ENCODE peak calls at places on chromosome 10, in six cellular contexts. X is stomach, D is BJ, C is H1, L is pancreas, W is lower leg skin. S is an unnamed sample.

GRCh38 chr10:124010024-124010423 is 83.4 kb downstream of the CHST15 start:
- DNase-seq in X (no peak), D (no peak), C (no peak), L (no peak), W (no peak), S (no peak)

GRCh38 chr10:98055875-98056516 is 25.6 kb upstream of the CRTAC1 start:
- DNase-seq in X (no peak), D (no peak), C (no peak), L (no peak), W (no peak), S (no peak)

GRCh38 chr10:32207544-32207943 is 139.4 kb downstream of the EPC1 start:
- DNase-seq in X (peak), D (no peak), C (no peak), L (peak), W (no peak), S (no peak)

GRCh38 chr10:86798636-86799035 is 42.2 kb downstream of the BMPR1A start:
- DNase-seq in X (no peak), D (peak), C (no peak), L (no peak), W (no peak), S (peak)

GRCh38 chr10:63522129-63522687 is 1.0 kb downstream of the REEP3 start:
- DNase-seq in X (no peak), D (no peak), C (no peak), L (no peak), W (no peak), S (no peak)

GRCh38 chr10:16854623-16855022 is 37.4 kb upstream of the RSU1 start:
- DNase-seq in X (no peak), D (no peak), C (no peak), L (no peak), W (no peak), S (no peak)

GRCh38 chr10:113180401-113181154 is 230.5 kb downstream of the TCF7L2 start:
- DNase-seq in X (no peak), D (no peak), C (no peak), L (no peak), W (no peak), S (no peak)

GRCh38 chr10:60788543-60788942 is 10.3 kb downstream of the CDK1 start:
- DNase-seq in X (no peak), D (no peak), C (no peak), L (no peak), W (no peak), S (no peak)

GRCh38 chr10:20743935-20744334 is 153.2 kb downstream of the NEBL start:
- DNase-seq in X (no peak), D (no peak), C (no peak), L (no peak), W (no peak), S (no peak)

GRCh38 chr10:81002382-81002781 is 464.7 kb downstream of the SH2D4B start:
- DNase-seq in X (no peak), D (no peak), C (no peak), L (no peak), W (no peak), S (no peak)

GRCh38 chr10:129020621-129021020 is 446.4 kb upstream of the MGMT start:
- DNase-seq in X (no peak), D (no peak), C (no peak), L (no peak), W (no peak), S (no peak)

GRCh38 chr10:34985823-34986222 is 104.3 kb downstream of the CUL2 start:
- DNase-seq in X (no peak), D (no peak), C (no peak), L (no peak), W (no peak), S (no peak)
- TF ChIP-seq CTCF in X (no peak), D (peak), C (peak), L (no peak), W (no peak), S (no peak)

DNA sequence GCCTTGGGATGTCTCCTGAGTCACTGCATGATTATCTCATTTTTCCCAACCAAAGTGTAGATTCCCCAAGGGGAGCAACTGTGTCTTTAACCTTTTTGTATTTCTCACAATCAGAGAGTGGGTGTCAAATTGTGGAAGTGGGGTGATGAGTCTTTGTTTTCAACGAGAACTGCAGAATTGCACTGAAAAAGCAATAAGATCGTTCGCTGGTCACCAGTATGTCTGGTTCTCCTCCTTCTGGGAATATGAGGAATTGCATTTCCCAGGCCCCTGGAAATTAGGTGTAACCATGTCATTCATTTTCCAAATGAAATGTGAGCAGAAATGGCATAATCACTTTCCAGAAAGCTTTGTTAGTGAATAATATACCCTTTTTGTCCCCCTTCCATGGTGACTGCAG is 326.9 kb downstream of the GPAM start:
- DNase-seq in X (no peak), D (no peak), C (no peak), L (no peak), W (no peak), S (no peak)
- TF ChIP-seq CTCF in X (no peak), D (peak), C (peak), L (no peak), W (no peak), S (no peak)

GRCh38 chr10:47309403-47310089 is 9.5 kb downstream of the GDF10 start:
- DNase-seq in X (no peak), D (no peak), C (no peak), L (no peak), W (no peak), S (no peak)
- TF ChIP-seq CTCF in X (no peak), D (peak), C (peak), L (no peak), W (no peak), S (peak)

DNA sequence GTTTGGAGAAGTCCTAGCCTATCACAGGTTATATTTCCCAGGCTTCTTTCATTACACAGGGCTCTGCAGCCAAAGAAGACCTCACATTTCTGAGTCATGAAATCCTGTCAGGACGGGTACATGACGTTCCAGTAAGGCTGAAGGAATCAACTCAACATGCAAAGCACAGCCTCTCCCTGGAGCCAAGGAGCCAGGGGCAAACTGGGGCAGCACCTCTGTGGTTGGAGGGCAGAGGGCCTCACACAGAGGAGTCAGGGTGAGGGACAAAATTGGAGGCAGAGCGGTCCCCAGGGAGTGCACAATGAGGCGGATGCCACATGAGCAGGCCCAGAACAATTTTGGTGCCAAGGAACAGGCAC is 116.3 kb upstream of the GDF10 start:
- DNase-seq in X (no peak), D (no peak), C (no peak), L (no peak), W (no peak), S (no peak)
- TF ChIP-seq CTCF in X (no peak), D (no peak), C (no peak), L (no peak), W (no peak), S (no peak)

S was measured in GM06990.